ENCODE peak calls at places on chromosome 10, in nine cellular contexts. R is esophagus squamous epithelium, T is dorsolateral prefrontal cortex, E is upper lobe of left lung, C is cardiac fibroblast, X is heart right ventricle, K is mucosa of descending colon, B is cardiac muscle cell, G is IMR-90. M is an unnamed sample.

GRCh38 chr10:24440817-24441790 is 232.2 kb downstream of the KIAA1217 start:
- DNase-seq in B (no peak), R (no peak), X (no peak), T (no peak), K (no peak), C (no peak), E (no peak), G (peak; percentile 87), M (peak; percentile 43)

GRCh38 chr10:13743101-13743693 is 156.4 kb downstream of the PRPF18 start:
- DNase-seq in G (peak; percentile 11), R (no peak), X (no peak), C (no peak), T (no peak), K (no peak), E (no peak), B (no peak), M (no peak)

GRCh38 chr10:60848126-60848525 is 69.8 kb downstream of the CDK1 start:
- DNase-seq in E (no peak), T (no peak), K (no peak), G (peak; percentile 52), C (peak; percentile 64), R (no peak), B (no peak), X (no peak), M (peak; percentile 87)

GRCh38 chr10:86964847-86965190 is 3.5 kb upstream of the ADIRF start:
- DNase-seq in B (no peak), R (no peak), G (no peak), X (no peak), C (no peak), T (no peak), E (no peak), K (peak; percentile 16), M (peak; percentile 0)

GRCh38 chr10:77081411-77082010 is 556.1 kb downstream of the KCNMA1 start:
- DNase-seq in E (no peak), X (no peak), C (no peak), B (no peak), R (no peak), K (no peak), G (no peak), T (no peak), M (no peak)

GRCh38 chr10:69865450-69865849 is 63.7 kb downstream of the COL13A1 start:
- DNase-seq in C (no peak), B (no peak), X (no peak), T (no peak), K (no peak), E (no peak), R (no peak), G (no peak), M (no peak)

GRCh38 chr10:8034666-8035640 is 19.5 kb upstream of the GATA3 start:
- DNase-seq in X (no peak), E (no peak), R (no peak), K (no peak), C (no peak), B (peak; percentile 13), T (no peak), G (no peak), M (no peak)

GRCh38 chr10:90621577-90621976 is 236.3 kb downstream of the HTR7 start:
- DNase-seq in K (no peak), R (no peak), T (no peak), B (peak; percentile 72), G (peak; percentile 2), X (no peak), E (no peak), C (peak; percentile 19), M (peak; percentile 39)

GRCh38 chr10:75870039-75870645 is 438.7 kb downstream of the LRMDA start:
- DNase-seq in K (no peak), T (no peak), C (no peak), B (no peak), X (no peak), E (no peak), R (no peak), G (no peak), M (no peak)

GRCh38 chr10:125734148-125734547 is 14.6 kb downstream of the EDRF1 start:
- DNase-seq in K (no peak), B (no peak), C (no peak), X (no peak), E (no peak), T (no peak), G (no peak), R (no peak), M (no peak)

GRCh38 chr10:125739994-125740679 is 20.6 kb downstream of the EDRF1 start:
- DNase-seq in G (no peak), E (no peak), T (no peak), B (no peak), R (no peak), K (no peak), X (no peak), C (no peak), M (no peak)

DNA sequence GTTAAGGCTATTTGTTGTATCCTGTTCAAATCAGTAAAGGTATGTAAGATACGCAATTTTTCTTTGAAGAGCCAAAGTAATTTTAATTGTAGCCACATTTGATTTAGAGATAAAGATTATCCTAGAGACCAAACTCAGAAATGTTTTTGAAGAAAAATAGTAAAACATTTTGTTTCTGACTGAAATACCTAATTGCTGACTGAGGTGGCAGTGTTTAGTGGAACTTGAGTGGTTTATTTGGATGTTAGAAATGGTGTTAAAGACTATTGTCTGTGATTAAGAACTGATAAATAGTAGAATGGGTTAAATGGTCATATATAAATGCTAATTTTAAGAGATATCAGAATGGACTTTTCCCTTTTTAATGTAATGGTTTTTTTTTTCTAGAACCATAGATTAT is 15.3 kb downstream of the EDRF1 start:
- DNase-seq in K (no peak), X (no peak), E (no peak), R (no peak), G (no peak), T (no peak), B (no peak), C (no peak), M (peak; percentile 5)
- TF ChIP-seq CTCF in K (no peak), X (no peak), E (no peak), R (no peak), G (peak; percentile 8), T (no peak), B (no peak), C (no peak), M (no peak)

GRCh38 chr10:10798543-10799192 is 219.0 kb upstream of the CELF2 start:
- DNase-seq in C (peak; percentile 32), X (peak; percentile 25), K (no peak), R (no peak), G (no peak), B (no peak), E (no peak), T (no peak), M (no peak)
- H3K4me3 ChIP-seq in C (no peak overlapping the region), X (peak overlapping the region; percentile 15), K (no peak overlapping the region), R (peak overlapping the region; percentile 27), G (no peak overlapping the region), B (no peak overlapping the region), E (no peak overlapping the region), T (peak overlapping the region; percentile 46), M (peak overlapping the region; percentile 32)

DNA sequence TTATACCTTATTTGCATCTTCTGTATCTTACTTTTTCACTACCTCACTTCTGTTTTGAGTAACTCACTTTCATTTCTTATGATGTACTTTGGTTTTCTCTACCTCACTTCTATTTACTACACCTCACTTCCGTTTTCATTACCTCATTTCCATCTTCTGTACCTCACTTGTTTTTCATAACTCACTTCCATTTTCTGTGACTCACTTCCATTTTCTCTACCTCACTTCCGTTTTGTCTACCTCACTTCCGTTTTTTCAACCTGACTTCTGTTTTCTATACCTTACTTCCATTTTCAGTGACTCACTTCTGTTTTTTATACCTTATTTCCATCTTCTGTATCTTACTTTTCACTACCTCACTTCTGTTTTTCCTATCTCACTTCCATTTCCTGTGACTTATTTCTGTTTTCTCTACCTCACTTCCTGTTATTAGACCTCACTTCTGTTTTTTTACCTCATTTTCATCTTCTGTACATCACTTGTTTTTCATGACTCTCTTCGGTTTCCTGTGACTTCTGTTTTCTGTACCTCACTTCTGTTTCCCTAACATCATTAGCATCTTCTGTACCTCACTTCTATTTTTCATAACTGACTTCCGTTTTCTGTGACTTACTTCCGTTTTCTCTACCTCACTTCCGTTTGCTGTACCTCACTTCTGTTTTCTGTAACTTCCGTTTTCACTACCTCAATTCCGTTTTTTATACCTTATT is 493.1 kb upstream of the AKR1E2 start:
- DNase-seq in C (no peak), G (no peak), T (no peak), K (no peak), R (no peak), X (no peak), E (no peak), B (no peak), M (no peak)
- TF ChIP-seq CTCF in C (no peak), G (no peak), T (no peak), K (no peak), R (no peak), X (no peak), E (no peak), B (no peak), M (no peak)

GRCh38 chr10:79247373-79248137 is 99.7 kb upstream of the PPIF start:
- DNase-seq in C (no peak), B (no peak), X (peak; percentile 3), E (no peak), T (no peak), G (no peak), K (no peak), R (no peak), M (no peak)

GRCh38 chr10:79246606-79247275 is 100.5 kb upstream of the PPIF start:
- DNase-seq in B (no peak), X (peak; percentile 84), E (peak; percentile 53), T (no peak), C (peak; percentile 90), G (no peak), K (peak; percentile 54), R (no peak), M (no peak)

GRCh38 chr10:79248341-79248931 is 98.8 kb upstream of the PPIF start:
- DNase-seq in C (peak; percentile 56), G (no peak), K (peak; percentile 56), T (no peak), X (peak; percentile 45), B (no peak), R (no peak), E (peak; percentile 85), M (no peak)

GRCh38 chr10:79250259-79250658 is 97.0 kb upstream of the PPIF start:
- DNase-seq in G (no peak), C (no peak), X (peak; percentile 52), T (no peak), R (no peak), B (no peak), K (peak; percentile 54), E (peak; percentile 83), M (no peak)

DNA sequence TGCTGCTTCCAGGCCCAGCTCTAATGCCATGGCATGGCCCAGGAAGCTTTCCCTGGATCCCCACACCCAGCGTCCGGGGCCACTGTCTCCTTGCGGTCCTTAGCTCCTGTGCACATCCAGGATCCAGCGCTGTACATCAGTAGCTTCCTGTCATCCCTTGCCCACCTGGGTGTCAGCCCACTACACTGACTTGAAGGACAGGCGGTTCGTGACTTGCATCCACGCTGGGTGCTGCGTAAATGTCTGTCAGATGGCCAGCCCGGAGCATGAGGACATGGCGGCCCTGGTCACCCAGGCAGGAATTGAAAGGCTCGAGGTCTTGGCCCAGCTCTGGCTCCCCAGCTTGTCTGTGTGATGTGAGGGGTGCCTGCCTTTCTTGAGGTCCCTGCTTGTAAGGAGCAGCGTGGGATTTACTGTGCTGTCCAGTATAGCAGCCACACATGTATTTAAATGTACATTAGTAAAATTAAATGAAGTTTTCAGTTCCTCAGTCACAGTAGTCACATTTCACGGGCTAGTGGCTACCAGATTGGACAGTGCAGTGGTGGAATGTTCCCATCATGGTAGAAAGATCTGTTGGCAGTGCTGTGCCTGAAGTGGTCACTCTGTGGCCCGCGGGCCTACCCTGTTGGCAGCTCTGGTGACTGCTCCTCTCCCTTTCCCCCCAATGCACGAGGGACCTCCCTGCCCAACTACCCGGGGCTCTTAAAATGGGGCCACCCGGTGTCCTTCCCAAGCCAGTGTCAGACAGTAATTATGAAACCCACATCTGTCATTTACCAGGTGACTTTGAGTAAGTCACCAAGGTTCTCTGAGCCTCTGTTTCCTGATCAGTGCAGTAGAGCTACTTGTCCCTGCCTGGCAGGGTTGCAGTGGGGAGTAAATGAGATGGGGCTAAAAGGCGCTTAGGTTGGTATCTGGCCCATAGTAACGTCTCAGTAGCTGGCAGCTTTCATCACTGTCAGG is 97.8 kb upstream of the PPIF start:
- DNase-seq in B (no peak), X (peak; percentile 14), G (no peak), E (no peak), R (no peak), T (no peak), K (peak; percentile 30), C (no peak), M (no peak)
- H3K4me3 ChIP-seq in B (no peak overlapping the region), X (no peak overlapping the region), G (no peak overlapping the region), E (no peak overlapping the region), R (no peak overlapping the region), T (no peak overlapping the region), K (no peak overlapping the region), C (no peak overlapping the region), M (no peak overlapping the region)